ENCODE peak calls at places on chromosomes 13 and 19, in four cellular contexts. E is IMR-90, O is GM12878, L is K562. Y is an unnamed sample.

GRCh38 chr19:40341601-40342482 is 6.4 kb downstream of the C19orf47 start:
- DNase-seq in E (no peak), O (no peak), L (no peak), Y (no peak)

GRCh38 chr19:41753936-41754529 is 1.3 kb upstream of the CEACAM6 start:
- DNase-seq in E (peak; percentile 4), O (no peak), L (peak; percentile 26), Y (peak; percentile 69)

GRCh38 chr19:46232468-46232867 is 2.9 kb downstream of the IGFL1 start:
- DNase-seq in E (no peak), O (no peak), L (no peak), Y (no peak)

GRCh38 chr13:41231786-41232185 is 31.6 kb downstream of the MTRF1 start:
- DNase-seq in E (peak; percentile 37), O (peak; percentile 24), L (no peak), Y (no peak)

GRCh38 chr13:87953381-87953780 is 282.2 kb downstream of the SLITRK5 start:
- DNase-seq in E (no peak), O (no peak), L (no peak), Y (no peak)

GRCh38 chr13:95217920-95218830 is 83.1 kb downstream of the ABCC4 start:
- DNase-seq in E (no peak), O (no peak), L (no peak), Y (peak; percentile 15)

GRCh38 chr19:10503002-10503789 is at the start of gene KEAP1:
- DNase-seq in E (no peak), O (no peak), L (peak; percentile 85), Y (peak; percentile 29)

GRCh38 chr13:46168341-46168740 is 13.6 kb downstream of the LCP1 start:
- DNase-seq in E (no peak), O (no peak), L (no peak), Y (no peak)

GRCh38 chr19:45826934-45827333 is 11.8 kb upstream of the RSPH6A start:
- DNase-seq in E (no peak), O (no peak), L (no peak), Y (no peak)

GRCh38 chr13:110164706-110165105 is 142.3 kb downstream of the COL4A1 start:
- DNase-seq in E (no peak), O (no peak), L (no peak), Y (no peak)

GRCh38 chr13:75312884-75313520 is 169.0 kb downstream of the TBC1D4 start:
- DNase-seq in E (no peak), O (no peak), L (no peak), Y (no peak)

GRCh38 chr13:110278859-110279258 is 28.1 kb downstream of the COL4A1 start:
- DNase-seq in E (no peak), O (no peak), L (no peak), Y (no peak)

GRCh38 chr19:4916292-4917082 is 7.2 kb downstream of the UHRF1 start:
- DNase-seq in E (no peak), O (no peak), L (no peak), Y (no peak)

GRCh38 chr13:50449465-50449864 is 394.0 kb downstream of the DLEU7 start:
- DNase-seq in E (no peak), O (no peak), L (no peak), Y (no peak)

GRCh38 chr19:531009-531752 is 379 bp upstream of the CDC34 start:
- DNase-seq in E (peak; percentile 76), O (no peak), L (peak; percentile 96), Y (peak; percentile 79)

GRCh38 chr13:44302233-44302632 is 71.4 kb upstream of the SERP2 start:
- DNase-seq in E (no peak), O (no peak), L (no peak), Y (no peak)

GRCh38 chr19:12723383-12723642 is 419 bp downstream of the TNPO2 start:
- DNase-seq in E (peak; percentile 12), O (no peak), L (no peak), Y (no peak)
- TF ChIP-seq ELK1 in E (no peak), O (no peak), L (no peak), Y (no peak)

GRCh38 chr13:114096031-114096485 is 36.4 kb downstream of the RASA3 start:
- DNase-seq in E (no peak), O (no peak), L (no peak), Y (no peak)
- TF ChIP-seq ELK1 in E (no peak), O (no peak), L (no peak), Y (no peak)

DNA sequence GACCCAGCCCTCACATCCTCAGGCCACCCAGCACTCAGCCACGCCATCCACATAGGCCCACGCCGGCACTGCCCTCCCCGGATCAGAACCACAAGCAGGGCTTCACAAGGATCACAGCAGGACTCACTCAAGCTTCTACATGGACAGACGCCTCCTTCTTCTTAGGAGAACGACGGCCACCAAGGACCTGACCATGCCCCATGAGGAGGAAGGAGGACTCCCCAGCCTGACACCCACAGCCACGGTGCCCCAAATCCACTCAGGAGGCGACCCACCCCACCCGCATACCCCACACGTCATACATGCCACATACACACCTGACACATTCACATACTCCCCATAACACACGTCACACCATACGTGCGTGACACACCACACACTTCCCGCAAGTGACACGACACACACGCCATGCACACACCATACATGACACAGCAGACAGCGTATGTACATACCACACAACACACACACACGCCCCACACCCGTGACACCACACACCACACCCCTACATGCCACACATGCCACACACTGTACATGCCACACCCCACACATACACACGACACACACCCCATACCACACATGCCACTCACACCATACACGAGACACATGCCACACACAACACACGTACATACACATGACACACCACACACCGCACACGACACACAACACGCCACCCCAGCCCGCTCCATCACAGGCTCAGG is 50.4 kb downstream of the MLLT1 start:
- DNase-seq in E (no peak), O (no peak), L (no peak), Y (no peak)
- TF ChIP-seq ELK1 in E (no peak), O (no peak), L (no peak), Y (no peak)

DNA sequence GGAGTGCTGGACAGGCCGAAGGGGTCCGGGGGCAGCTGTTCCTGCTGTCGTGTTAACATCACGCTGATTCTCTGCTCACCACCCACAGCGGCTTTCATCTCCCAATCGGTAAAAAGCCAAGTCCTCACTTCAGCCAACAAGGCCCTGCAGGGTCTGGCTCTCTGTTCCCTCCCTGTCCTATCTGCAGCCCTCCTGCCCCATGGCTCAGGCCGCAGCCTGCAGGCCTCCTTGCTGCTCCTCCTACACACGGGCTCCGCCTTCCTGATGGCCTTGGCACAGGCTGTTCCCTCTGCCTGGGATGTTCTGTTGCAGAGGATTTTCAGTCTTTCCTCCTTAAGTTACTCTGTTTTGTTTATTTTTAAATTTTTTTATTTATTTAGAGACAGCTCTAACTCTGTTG is 22.2 kb downstream of the FUZ start:
- DNase-seq in E (peak; percentile 11), O (no peak), L (peak; percentile 53), Y (no peak)
- TF ChIP-seq ELK1 in E (no peak), O (no peak), L (no peak), Y (no peak)

GRCh38 chr13:29758591-29759114 is 91.8 kb downstream of the UBL3 start:
- DNase-seq in E (no peak), O (peak; percentile 74), L (no peak), Y (no peak)
- TF ChIP-seq ELK1 in E (no peak), O (no peak), L (no peak), Y (no peak)

GRCh38 chr13:72145383-72145782 is 278.4 kb upstream of the DACH1 start:
- DNase-seq in E (no peak), O (no peak), L (no peak), Y (no peak)
- TF ChIP-seq ELK1 in E (no peak), O (no peak), L (no peak), Y (no peak)

DNA sequence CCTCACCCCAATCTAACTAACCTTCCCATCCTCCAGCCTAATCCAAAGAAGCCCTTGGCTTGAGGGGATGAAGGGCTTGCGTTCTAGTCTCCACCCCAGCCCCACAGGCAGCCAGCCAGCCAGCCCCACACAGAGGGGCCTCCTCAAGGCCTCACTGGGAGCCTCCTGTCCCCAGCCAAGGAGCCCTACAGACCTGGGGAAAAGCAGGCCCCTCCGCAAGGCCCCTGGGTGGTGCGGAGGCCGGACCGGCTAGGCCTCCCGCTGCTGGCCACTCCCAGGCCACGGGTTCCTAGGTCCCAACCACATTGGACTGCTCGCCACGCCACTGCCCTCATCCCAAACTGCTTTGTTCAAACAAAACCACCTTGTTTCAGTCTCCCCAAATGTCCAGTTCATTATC is 78.0 kb downstream of the ZIC5 start:
- DNase-seq in E (no peak), O (no peak), L (no peak), Y (no peak)
- TF ChIP-seq ELK1 in E (no peak), O (no peak), L (no peak), Y (no peak)

GRCh38 chr13:89936256-89936655 is 1411.2 kb upstream of the MIR17HG start:
- DNase-seq in E (no peak), O (no peak), L (no peak), Y (no peak)
- TF ChIP-seq ELK1 in E (no peak), O (no peak), L (no peak), Y (no peak)

Y was measured in A549.